ENCODE peak calls at places on chromosomes 16 and 17, in ten cellular contexts. One of them, this sample, is unnamed.

GRCh38 chr17:40915199-40915661 is 22.2 kb downstream of the KRT23 start:
- ATAC-seq in RWPE2: peak
- ATAC-seq in pancreas: peak
- ATAC-seq in CD4-positive, alpha-beta T cell: no peak
- ATAC-seq in HCT116: peak
- ATAC-seq in naive thymus-derived CD4-positive, alpha-beta T cell: peak
- ATAC-seq in left ventricle myocardium superior: no peak
- ATAC-seq in memory B cell: no peak
- ATAC-seq in right cardiac atrium: no peak
- ATAC-seq in T-helper 17 cell: no peak
- ATAC-seq in this sample: peak

GRCh38 chr17:28018439-28019070 is 23.9 kb upstream of the NLK start:
- ATAC-seq in RWPE2: peak
- ATAC-seq in pancreas: no peak
- ATAC-seq in CD4-positive, alpha-beta T cell: no peak
- ATAC-seq in HCT116: no peak
- ATAC-seq in naive thymus-derived CD4-positive, alpha-beta T cell: no peak
- ATAC-seq in left ventricle myocardium superior: peak
- ATAC-seq in memory B cell: no peak
- ATAC-seq in right cardiac atrium: no peak
- ATAC-seq in T-helper 17 cell: no peak
- ATAC-seq in this sample: no peak

GRCh38 chr17:77857613-77858012 is 100.9 kb upstream of the TNRC6C start:
- ATAC-seq in RWPE2: peak
- ATAC-seq in pancreas: no peak
- ATAC-seq in CD4-positive, alpha-beta T cell: peak
- ATAC-seq in HCT116: peak
- ATAC-seq in naive thymus-derived CD4-positive, alpha-beta T cell: no peak
- ATAC-seq in left ventricle myocardium superior: no peak
- ATAC-seq in memory B cell: no peak
- ATAC-seq in right cardiac atrium: no peak
- ATAC-seq in T-helper 17 cell: no peak
- ATAC-seq in this sample: no peak

GRCh38 chr16:69873783-69874182 is 77.4 kb upstream of the CLEC18A start:
- ATAC-seq in RWPE2: no peak
- ATAC-seq in pancreas: no peak
- ATAC-seq in CD4-positive, alpha-beta T cell: no peak
- ATAC-seq in HCT116: no peak
- ATAC-seq in naive thymus-derived CD4-positive, alpha-beta T cell: no peak
- ATAC-seq in left ventricle myocardium superior: peak
- ATAC-seq in memory B cell: no peak
- ATAC-seq in right cardiac atrium: no peak
- ATAC-seq in T-helper 17 cell: no peak
- ATAC-seq in this sample: no peak

GRCh38 chr16:84475643-84476240 is 28.7 kb downstream of the MEAK7 start:
- ATAC-seq in RWPE2: no peak
- ATAC-seq in pancreas: no peak
- ATAC-seq in CD4-positive, alpha-beta T cell: no peak
- ATAC-seq in HCT116: no peak
- ATAC-seq in naive thymus-derived CD4-positive, alpha-beta T cell: no peak
- ATAC-seq in left ventricle myocardium superior: no peak
- ATAC-seq in memory B cell: no peak
- ATAC-seq in right cardiac atrium: no peak
- ATAC-seq in T-helper 17 cell: no peak
- ATAC-seq in this sample: no peak

GRCh38 chr17:42795465-42795864 is 3.0 kb downstream of the COA3 start:
- ATAC-seq in RWPE2: no peak
- ATAC-seq in pancreas: no peak
- ATAC-seq in CD4-positive, alpha-beta T cell: no peak
- ATAC-seq in HCT116: no peak
- ATAC-seq in naive thymus-derived CD4-positive, alpha-beta T cell: no peak
- ATAC-seq in left ventricle myocardium superior: no peak
- ATAC-seq in memory B cell: no peak
- ATAC-seq in right cardiac atrium: no peak
- ATAC-seq in T-helper 17 cell: no peak
- ATAC-seq in this sample: no peak

GRCh38 chr17:66542183-66542966 is 240.0 kb downstream of the PRKCA start:
- ATAC-seq in RWPE2: peak
- ATAC-seq in pancreas: no peak
- ATAC-seq in CD4-positive, alpha-beta T cell: peak
- ATAC-seq in HCT116: no peak
- ATAC-seq in naive thymus-derived CD4-positive, alpha-beta T cell: peak
- ATAC-seq in left ventricle myocardium superior: peak
- ATAC-seq in memory B cell: no peak
- ATAC-seq in right cardiac atrium: no peak
- ATAC-seq in T-helper 17 cell: peak
- ATAC-seq in this sample: peak

GRCh38 chr17:50475362-50475761 is 3.3 kb upstream of the RSAD1 start:
- ATAC-seq in RWPE2: no peak
- ATAC-seq in pancreas: no peak
- ATAC-seq in CD4-positive, alpha-beta T cell: no peak
- ATAC-seq in HCT116: no peak
- ATAC-seq in naive thymus-derived CD4-positive, alpha-beta T cell: no peak
- ATAC-seq in left ventricle myocardium superior: no peak
- ATAC-seq in memory B cell: no peak
- ATAC-seq in right cardiac atrium: no peak
- ATAC-seq in T-helper 17 cell: no peak
- ATAC-seq in this sample: no peak

GRCh38 chr16:2191446-2191706 is 5.0 kb downstream of the CASKIN1 start:
- ATAC-seq in RWPE2: no peak
- ATAC-seq in pancreas: no peak
- ATAC-seq in CD4-positive, alpha-beta T cell: no peak
- ATAC-seq in HCT116: no peak
- ATAC-seq in naive thymus-derived CD4-positive, alpha-beta T cell: no peak
- ATAC-seq in left ventricle myocardium superior: peak
- ATAC-seq in memory B cell: no peak
- ATAC-seq in right cardiac atrium: peak
- ATAC-seq in T-helper 17 cell: no peak
- ATAC-seq in this sample: no peak

GRCh38 chr17:73595068-73595865 is 49.0 kb downstream of the SDK2 start:
- ATAC-seq in RWPE2: peak
- ATAC-seq in pancreas: no peak
- ATAC-seq in CD4-positive, alpha-beta T cell: no peak
- ATAC-seq in HCT116: peak
- ATAC-seq in naive thymus-derived CD4-positive, alpha-beta T cell: no peak
- ATAC-seq in left ventricle myocardium superior: peak
- ATAC-seq in memory B cell: no peak
- ATAC-seq in right cardiac atrium: peak
- ATAC-seq in T-helper 17 cell: no peak
- ATAC-seq in this sample: peak

GRCh38 chr16:61987474-61988012 is 48.7 kb downstream of the CDH8 start:
- ATAC-seq in RWPE2: no peak
- ATAC-seq in pancreas: no peak
- ATAC-seq in CD4-positive, alpha-beta T cell: no peak
- ATAC-seq in HCT116: no peak
- ATAC-seq in naive thymus-derived CD4-positive, alpha-beta T cell: no peak
- ATAC-seq in left ventricle myocardium superior: no peak
- ATAC-seq in memory B cell: no peak
- ATAC-seq in right cardiac atrium: no peak
- ATAC-seq in T-helper 17 cell: no peak
- ATAC-seq in this sample: no peak

GRCh38 chr17:19554393-19554792 is 20.7 kb downstream of the SLC47A1 start:
- ATAC-seq in RWPE2: no peak
- ATAC-seq in pancreas: peak
- ATAC-seq in CD4-positive, alpha-beta T cell: no peak
- ATAC-seq in HCT116: no peak
- ATAC-seq in naive thymus-derived CD4-positive, alpha-beta T cell: no peak
- ATAC-seq in left ventricle myocardium superior: peak
- ATAC-seq in memory B cell: no peak
- ATAC-seq in right cardiac atrium: peak
- ATAC-seq in T-helper 17 cell: no peak
- ATAC-seq in this sample: no peak

GRCh38 chr16:87391950-87392822 is at the start of gene MAP1LC3B:
- ATAC-seq in RWPE2: peak
- ATAC-seq in pancreas: peak
- ATAC-seq in CD4-positive, alpha-beta T cell: peak
- ATAC-seq in HCT116: peak
- ATAC-seq in naive thymus-derived CD4-positive, alpha-beta T cell: peak
- ATAC-seq in left ventricle myocardium superior: peak
- ATAC-seq in memory B cell: peak
- ATAC-seq in right cardiac atrium: peak
- ATAC-seq in T-helper 17 cell: peak
- ATAC-seq in this sample: peak

GRCh38 chr17:32863559-32863958 is 13.4 kb downstream of the MYO1D start:
- ATAC-seq in RWPE2: no peak
- ATAC-seq in pancreas: no peak
- ATAC-seq in CD4-positive, alpha-beta T cell: no peak
- ATAC-seq in HCT116: no peak
- ATAC-seq in naive thymus-derived CD4-positive, alpha-beta T cell: no peak
- ATAC-seq in left ventricle myocardium superior: no peak
- ATAC-seq in memory B cell: no peak
- ATAC-seq in right cardiac atrium: no peak
- ATAC-seq in T-helper 17 cell: no peak
- ATAC-seq in this sample: no peak

GRCh38 chr17:82938486-82939212 is 98.8 kb upstream of the ZNF750 start:
- ATAC-seq in RWPE2: no peak
- ATAC-seq in pancreas: peak
- ATAC-seq in CD4-positive, alpha-beta T cell: no peak
- ATAC-seq in HCT116: no peak
- ATAC-seq in naive thymus-derived CD4-positive, alpha-beta T cell: no peak
- ATAC-seq in left ventricle myocardium superior: no peak
- ATAC-seq in memory B cell: no peak
- ATAC-seq in right cardiac atrium: no peak
- ATAC-seq in T-helper 17 cell: no peak
- ATAC-seq in this sample: no peak

GRCh38 chr16:80993293-80993691 is 13.4 kb downstream of the CMC2 start:
- ATAC-seq in RWPE2: peak
- ATAC-seq in pancreas: peak
- ATAC-seq in CD4-positive, alpha-beta T cell: no peak
- ATAC-seq in HCT116: no peak
- ATAC-seq in naive thymus-derived CD4-positive, alpha-beta T cell: no peak
- ATAC-seq in left ventricle myocardium superior: peak
- ATAC-seq in memory B cell: no peak
- ATAC-seq in right cardiac atrium: peak
- ATAC-seq in T-helper 17 cell: no peak
- ATAC-seq in this sample: peak

GRCh38 chr17:39852239-39852638 is 11.9 kb downstream of the IKZF3 start:
- ATAC-seq in RWPE2: no peak
- ATAC-seq in pancreas: no peak
- ATAC-seq in CD4-positive, alpha-beta T cell: no peak
- ATAC-seq in HCT116: no peak
- ATAC-seq in naive thymus-derived CD4-positive, alpha-beta T cell: no peak
- ATAC-seq in left ventricle myocardium superior: no peak
- ATAC-seq in memory B cell: peak
- ATAC-seq in right cardiac atrium: no peak
- ATAC-seq in T-helper 17 cell: no peak
- ATAC-seq in this sample: no peak